ENCODE peak calls at places on chromosomes 13 and 19, in eight cellular contexts. One of them, this sample, is unnamed.

GRCh38 chr13:76672422-76672821 is 213.8 kb downstream of the KCTD12 start:
- DNase-seq in nucleus accumbens: no peak
- DNase-seq in stimulated activated CD4-positive, alpha-beta T cell treated with anti-CD3 and anti-CD28 coated beads, Interleukin-15, amount 100 ng/mL, for 24 hours: no peak
- DNase-seq in iPS-NIHi11: no peak
- DNase-seq in sigmoid colon: no peak
- DNase-seq in psoas muscle: no peak
- DNase-seq in activated T-cell treated with anti-CD3 and anti-CD28 coated beads, Interleukin-2, amount 50 U/mL, for 1 hour: no peak
- DNase-seq in SHP77: no peak
- DNase-seq in this sample: no peak

GRCh38 chr13:66424417-66424816 is 805.7 kb downstream of the PCDH9 start:
- DNase-seq in psoas muscle: no peak
- DNase-seq in SHP77: no peak
- DNase-seq in activated T-cell treated with anti-CD3 and anti-CD28 coated beads, Interleukin-2, amount 50 U/mL, for 1 hour: no peak
- DNase-seq in sigmoid colon: no peak
- DNase-seq in stimulated activated CD4-positive, alpha-beta T cell treated with anti-CD3 and anti-CD28 coated beads, Interleukin-15, amount 100 ng/mL, for 24 hours: no peak
- DNase-seq in nucleus accumbens: no peak
- DNase-seq in iPS-NIHi11: no peak
- DNase-seq in this sample: no peak

GRCh38 chr19:29526730-29527499 is 1.1 kb downstream of the VSTM2B start:
- DNase-seq in nucleus accumbens: peak
- DNase-seq in iPS-NIHi11: peak
- DNase-seq in stimulated activated CD4-positive, alpha-beta T cell treated with anti-CD3 and anti-CD28 coated beads, Interleukin-15, amount 100 ng/mL, for 24 hours: peak
- DNase-seq in sigmoid colon: no peak
- DNase-seq in psoas muscle: peak
- DNase-seq in SHP77: no peak
- DNase-seq in activated T-cell treated with anti-CD3 and anti-CD28 coated beads, Interleukin-2, amount 50 U/mL, for 1 hour: no peak
- DNase-seq in this sample: no peak

GRCh38 chr13:20495087-20496023 is 30.3 kb downstream of the CRYL1 start:
- DNase-seq in psoas muscle: no peak
- DNase-seq in iPS-NIHi11: peak
- DNase-seq in SHP77: no peak
- DNase-seq in stimulated activated CD4-positive, alpha-beta T cell treated with anti-CD3 and anti-CD28 coated beads, Interleukin-15, amount 100 ng/mL, for 24 hours: peak
- DNase-seq in sigmoid colon: no peak
- DNase-seq in nucleus accumbens: peak
- DNase-seq in activated T-cell treated with anti-CD3 and anti-CD28 coated beads, Interleukin-2, amount 50 U/mL, for 1 hour: peak
- DNase-seq in this sample: peak

GRCh38 chr13:44125943-44126469 is 246.3 kb downstream of the LACC1 start:
- DNase-seq in stimulated activated CD4-positive, alpha-beta T cell treated with anti-CD3 and anti-CD28 coated beads, Interleukin-15, amount 100 ng/mL, for 24 hours: no peak
- DNase-seq in activated T-cell treated with anti-CD3 and anti-CD28 coated beads, Interleukin-2, amount 50 U/mL, for 1 hour: no peak
- DNase-seq in psoas muscle: no peak
- DNase-seq in iPS-NIHi11: no peak
- DNase-seq in sigmoid colon: no peak
- DNase-seq in SHP77: no peak
- DNase-seq in nucleus accumbens: no peak
- DNase-seq in this sample: no peak

GRCh38 chr13:48037346-48038173 is at the start of gene NUDT15:
- DNase-seq in sigmoid colon: peak
- DNase-seq in nucleus accumbens: peak
- DNase-seq in psoas muscle: peak
- DNase-seq in iPS-NIHi11: peak
- DNase-seq in SHP77: peak
- DNase-seq in activated T-cell treated with anti-CD3 and anti-CD28 coated beads, Interleukin-2, amount 50 U/mL, for 1 hour: peak
- DNase-seq in stimulated activated CD4-positive, alpha-beta T cell treated with anti-CD3 and anti-CD28 coated beads, Interleukin-15, amount 100 ng/mL, for 24 hours: peak
- DNase-seq in this sample: peak

GRCh38 chr13:70107498-70108271 is at the start of gene ATXN8OS:
- DNase-seq in nucleus accumbens: peak
- DNase-seq in iPS-NIHi11: peak
- DNase-seq in sigmoid colon: no peak
- DNase-seq in psoas muscle: no peak
- DNase-seq in activated T-cell treated with anti-CD3 and anti-CD28 coated beads, Interleukin-2, amount 50 U/mL, for 1 hour: no peak
- DNase-seq in stimulated activated CD4-positive, alpha-beta T cell treated with anti-CD3 and anti-CD28 coated beads, Interleukin-15, amount 100 ng/mL, for 24 hours: no peak
- DNase-seq in SHP77: no peak
- DNase-seq in this sample: no peak

GRCh38 chr19:778910-779653 is 18.2 kb upstream of the PTBP1 start:
- DNase-seq in sigmoid colon: peak
- DNase-seq in nucleus accumbens: no peak
- DNase-seq in activated T-cell treated with anti-CD3 and anti-CD28 coated beads, Interleukin-2, amount 50 U/mL, for 1 hour: no peak
- DNase-seq in SHP77: no peak
- DNase-seq in psoas muscle: peak
- DNase-seq in iPS-NIHi11: peak
- DNase-seq in stimulated activated CD4-positive, alpha-beta T cell treated with anti-CD3 and anti-CD28 coated beads, Interleukin-15, amount 100 ng/mL, for 24 hours: no peak
- DNase-seq in this sample: no peak

GRCh38 chr19:22595918-22596341 is 38.2 kb upstream of the ZNF492 start:
- DNase-seq in SHP77: no peak
- DNase-seq in sigmoid colon: no peak
- DNase-seq in iPS-NIHi11: no peak
- DNase-seq in stimulated activated CD4-positive, alpha-beta T cell treated with anti-CD3 and anti-CD28 coated beads, Interleukin-15, amount 100 ng/mL, for 24 hours: no peak
- DNase-seq in activated T-cell treated with anti-CD3 and anti-CD28 coated beads, Interleukin-2, amount 50 U/mL, for 1 hour: no peak
- DNase-seq in nucleus accumbens: no peak
- DNase-seq in psoas muscle: no peak
- DNase-seq in this sample: no peak

GRCh38 chr19:19491321-19492025 is 23.9 kb downstream of the TSSK6 start:
- DNase-seq in activated T-cell treated with anti-CD3 and anti-CD28 coated beads, Interleukin-2, amount 50 U/mL, for 1 hour: no peak
- DNase-seq in iPS-NIHi11: no peak
- DNase-seq in sigmoid colon: no peak
- DNase-seq in SHP77: no peak
- DNase-seq in nucleus accumbens: no peak
- DNase-seq in psoas muscle: peak
- DNase-seq in stimulated activated CD4-positive, alpha-beta T cell treated with anti-CD3 and anti-CD28 coated beads, Interleukin-15, amount 100 ng/mL, for 24 hours: no peak
- DNase-seq in this sample: no peak

GRCh38 chr13:33828431-33829129 is 10.6 kb downstream of the RFC3 start:
- DNase-seq in psoas muscle: no peak
- DNase-seq in activated T-cell treated with anti-CD3 and anti-CD28 coated beads, Interleukin-2, amount 50 U/mL, for 1 hour: no peak
- DNase-seq in sigmoid colon: no peak
- DNase-seq in iPS-NIHi11: no peak
- DNase-seq in nucleus accumbens: no peak
- DNase-seq in stimulated activated CD4-positive, alpha-beta T cell treated with anti-CD3 and anti-CD28 coated beads, Interleukin-15, amount 100 ng/mL, for 24 hours: no peak
- DNase-seq in SHP77: no peak
- DNase-seq in this sample: no peak

GRCh38 chr19:2507109-2507508 is 31.2 kb downstream of the GADD45B start:
- DNase-seq in stimulated activated CD4-positive, alpha-beta T cell treated with anti-CD3 and anti-CD28 coated beads, Interleukin-15, amount 100 ng/mL, for 24 hours: peak
- DNase-seq in activated T-cell treated with anti-CD3 and anti-CD28 coated beads, Interleukin-2, amount 50 U/mL, for 1 hour: peak
- DNase-seq in nucleus accumbens: no peak
- DNase-seq in SHP77: peak
- DNase-seq in psoas muscle: no peak
- DNase-seq in sigmoid colon: no peak
- DNase-seq in iPS-NIHi11: no peak
- DNase-seq in this sample: peak

GRCh38 chr19:4414800-4415251 is 12.4 kb downstream of the CHAF1A start:
- DNase-seq in iPS-NIHi11: no peak
- DNase-seq in sigmoid colon: no peak
- DNase-seq in psoas muscle: no peak
- DNase-seq in SHP77: no peak
- DNase-seq in stimulated activated CD4-positive, alpha-beta T cell treated with anti-CD3 and anti-CD28 coated beads, Interleukin-15, amount 100 ng/mL, for 24 hours: no peak
- DNase-seq in nucleus accumbens: no peak
- DNase-seq in activated T-cell treated with anti-CD3 and anti-CD28 coated beads, Interleukin-2, amount 50 U/mL, for 1 hour: no peak
- DNase-seq in this sample: no peak

GRCh38 chr19:34991542-34992333 is 8.4 kb upstream of the GRAMD1A start:
- DNase-seq in activated T-cell treated with anti-CD3 and anti-CD28 coated beads, Interleukin-2, amount 50 U/mL, for 1 hour: no peak
- DNase-seq in sigmoid colon: no peak
- DNase-seq in SHP77: no peak
- DNase-seq in stimulated activated CD4-positive, alpha-beta T cell treated with anti-CD3 and anti-CD28 coated beads, Interleukin-15, amount 100 ng/mL, for 24 hours: no peak
- DNase-seq in nucleus accumbens: no peak
- DNase-seq in psoas muscle: peak
- DNase-seq in iPS-NIHi11: no peak
- DNase-seq in this sample: no peak

GRCh38 chr19:1324792-1325567 is 39.3 kb downstream of the EFNA2 start:
- DNase-seq in activated T-cell treated with anti-CD3 and anti-CD28 coated beads, Interleukin-2, amount 50 U/mL, for 1 hour: peak
- DNase-seq in SHP77: peak
- DNase-seq in stimulated activated CD4-positive, alpha-beta T cell treated with anti-CD3 and anti-CD28 coated beads, Interleukin-15, amount 100 ng/mL, for 24 hours: peak
- DNase-seq in sigmoid colon: peak
- DNase-seq in nucleus accumbens: peak
- DNase-seq in psoas muscle: peak
- DNase-seq in iPS-NIHi11: peak
- DNase-seq in this sample: no peak

GRCh38 chr19:11355160-11356073 is at the start of gene PLPPR2:
- DNase-seq in nucleus accumbens: peak
- DNase-seq in SHP77: peak
- DNase-seq in activated T-cell treated with anti-CD3 and anti-CD28 coated beads, Interleukin-2, amount 50 U/mL, for 1 hour: peak
- DNase-seq in iPS-NIHi11: peak
- DNase-seq in psoas muscle: peak
- DNase-seq in stimulated activated CD4-positive, alpha-beta T cell treated with anti-CD3 and anti-CD28 coated beads, Interleukin-15, amount 100 ng/mL, for 24 hours: peak
- DNase-seq in sigmoid colon: peak
- DNase-seq in this sample: peak

GRCh38 chr19:46587861-46588260 is 13.3 kb upstream of the CALM3 start:
- DNase-seq in nucleus accumbens: no peak
- DNase-seq in sigmoid colon: no peak
- DNase-seq in iPS-NIHi11: no peak
- DNase-seq in psoas muscle: no peak
- DNase-seq in activated T-cell treated with anti-CD3 and anti-CD28 coated beads, Interleukin-2, amount 50 U/mL, for 1 hour: no peak
- DNase-seq in stimulated activated CD4-positive, alpha-beta T cell treated with anti-CD3 and anti-CD28 coated beads, Interleukin-15, amount 100 ng/mL, for 24 hours: no peak
- DNase-seq in SHP77: no peak
- DNase-seq in this sample: no peak

This sample was measured in SW 1271.